ENCODE peak calls at places on chromosome 12, in six cellular contexts. N is nephron progenitor cell, W is left ventricle myocardium inferior, K is lower leg skin, M is endothelial cell of umbilical vein, R is pancreas. G is an unnamed sample.

GRCh38 chr12:42789808-42790760 is 200.5 kb upstream of the PRICKLE1 start:
- DNase-seq in N (no peak), W (no peak), K (no peak), M (peak), R (no peak), G (no peak)

GRCh38 chr12:48107252-48107613 is 1.4 kb upstream of the SENP1 start:
- DNase-seq in N (no peak), W (no peak), K (no peak), M (no peak), R (no peak), G (no peak)

GRCh38 chr12:24544368-24544767 is 404.5 kb downstream of the BCAT1 start:
- DNase-seq in N (no peak), W (no peak), K (no peak), M (no peak), R (no peak), G (no peak)

GRCh38 chr12:89117448-89118034 is 234.8 kb downstream of the DUSP6 start:
- DNase-seq in N (no peak), W (no peak), K (no peak), M (peak), R (peak), G (no peak)

GRCh38 chr12:57654042-57654441 is 21.0 kb upstream of the B4GALNT1 start:
- DNase-seq in N (no peak), W (no peak), K (no peak), M (no peak), R (no peak), G (no peak)

GRCh38 chr12:120013659-120014380 is 24.8 kb downstream of the BICDL1 start:
- DNase-seq in N (no peak), W (no peak), K (no peak), M (no peak), R (no peak), G (no peak)

GRCh38 chr12:64400041-64400440 is 4.2 kb upstream of the XPOT start:
- DNase-seq in N (no peak), W (no peak), K (peak), M (no peak), R (no peak), G (no peak)

GRCh38 chr12:115697341-115697740 is 580.2 kb downstream of the MED13L start:
- DNase-seq in N (no peak), W (no peak), K (no peak), M (no peak), R (no peak), G (no peak)

GRCh38 chr12:26691234-26691970 is 141.6 kb downstream of the ITPR2 start:
- DNase-seq in N (peak), W (no peak), K (no peak), M (peak), R (no peak), G (no peak)

GRCh38 chr12:108066583-108067234 is 62.4 kb upstream of the WSCD2 start:
- DNase-seq in N (no peak), W (no peak), K (no peak), M (no peak), R (no peak), G (no peak)

GRCh38 chr12:102010265-102010994 is 51.4 kb downstream of the WASHC3 start:
- DNase-seq in N (no peak), W (no peak), K (no peak), M (no peak), R (no peak), G (no peak)

GRCh38 chr12:6450869-6451347 is 934 bp upstream of the TAPBPL start:
- DNase-seq in N (no peak), W (no peak), K (no peak), M (no peak), R (no peak), G (no peak)

GRCh38 chr12:6141048-6141447 is 16.6 kb upstream of the VWF start:
- DNase-seq in N (no peak), W (no peak), K (peak), M (peak), R (no peak), G (no peak)

GRCh38 chr12:4194661-4195060 is 78.9 kb upstream of the CCND2 start:
- DNase-seq in N (no peak), W (no peak), K (no peak), M (no peak), R (no peak), G (no peak)

GRCh38 chr12:9702239-9702638 is 30.7 kb downstream of the CLECL1 start:
- DNase-seq in N (no peak), W (no peak), K (no peak), M (no peak), R (no peak), G (peak)

GRCh38 chr12:108312885-108313203 is 26.3 kb downstream of the CMKLR1 start:
- DNase-seq in N (no peak), W (peak), K (no peak), M (peak), R (peak), G (no peak)

GRCh38 chr12:50924131-50924438 is 28.3 kb upstream of the HIGD1C start:
- DNase-seq in N (no peak), W (no peak), K (no peak), M (no peak), R (no peak), G (no peak)

GRCh38 chr12:26874501-26875296 is 41.7 kb upstream of the ITPR2 start:
- DNase-seq in N (no peak), W (no peak), K (no peak), M (peak), R (no peak), G (no peak)

GRCh38 chr12:14930299-14930698 is 8.0 kb downstream of the ERP27 start:
- DNase-seq in N (no peak), W (no peak), K (no peak), M (peak), R (no peak), G (no peak)

GRCh38 chr12:4829793-4830162 is 79.9 kb upstream of the KCNA1 start:
- DNase-seq in N (no peak), W (no peak), K (no peak), M (no peak), R (no peak), G (no peak)

GRCh38 chr12:34300376-34301250 is 278.3 kb downstream of the ALG10 start:
- DNase-seq in N (no peak), W (no peak), K (no peak), M (no peak), R (peak), G (no peak)

GRCh38 chr12:124995200-124995961 is 1.9 kb downstream of the BRI3BP start:
- DNase-seq in N (no peak), W (no peak), K (no peak), M (no peak), R (no peak), G (no peak)

GRCh38 chr12:53973093-53974042 is at the start of gene HOXC11:
- DNase-seq in N (no peak), W (no peak), K (no peak), M (no peak), R (no peak), G (no peak)

GRCh38 chr12:108839011-108839889 is 18.1 kb downstream of the SSH1 start:
- DNase-seq in N (no peak), W (peak), K (no peak), M (peak), R (no peak), G (no peak)

GRCh38 chr12:43238281-43238680 is 313.7 kb downstream of the ADAMTS20 start:
- DNase-seq in N (no peak), W (no peak), K (no peak), M (peak), R (no peak), G (no peak)

GRCh38 chr12:79601908-79602307 is 88.9 kb downstream of the PAWR start:
- DNase-seq in N (no peak), W (no peak), K (no peak), M (no peak), R (no peak), G (no peak)

GRCh38 chr12:49232940-49233841 is 31.7 kb upstream of the TUBA1C start:
- DNase-seq in N (peak), W (peak), K (peak), M (peak), R (peak), G (no peak)

GRCh38 chr12:561116-561705 is 101.5 kb downstream of the B4GALNT3 start:
- DNase-seq in N (no peak), W (no peak), K (no peak), M (no peak), R (no peak), G (no peak)

GRCh38 chr12:632102-632696 is 31.0 kb downstream of the NINJ2 start:
- DNase-seq in N (no peak), W (no peak), K (no peak), M (peak), R (no peak), G (no peak)

GRCh38 chr12:130617219-130617618 is 98.9 kb downstream of the RIMBP2 start:
- DNase-seq in N (no peak), W (no peak), K (no peak), M (no peak), R (no peak), G (no peak)

GRCh38 chr12:128969480-128970055 is 116.3 kb downstream of the GLT1D1 start:
- DNase-seq in N (peak), W (no peak), K (no peak), M (no peak), R (peak), G (no peak)

GRCh38 chr12:118979763-118980406 is 1.5 kb upstream of the SRRM4 start:
- DNase-seq in N (peak), W (no peak), K (no peak), M (peak), R (peak), G (no peak)
- TF ChIP-seq CTCF in N (peak), W (peak), K (no peak), M (peak), R (no peak), G (no peak)

DNA sequence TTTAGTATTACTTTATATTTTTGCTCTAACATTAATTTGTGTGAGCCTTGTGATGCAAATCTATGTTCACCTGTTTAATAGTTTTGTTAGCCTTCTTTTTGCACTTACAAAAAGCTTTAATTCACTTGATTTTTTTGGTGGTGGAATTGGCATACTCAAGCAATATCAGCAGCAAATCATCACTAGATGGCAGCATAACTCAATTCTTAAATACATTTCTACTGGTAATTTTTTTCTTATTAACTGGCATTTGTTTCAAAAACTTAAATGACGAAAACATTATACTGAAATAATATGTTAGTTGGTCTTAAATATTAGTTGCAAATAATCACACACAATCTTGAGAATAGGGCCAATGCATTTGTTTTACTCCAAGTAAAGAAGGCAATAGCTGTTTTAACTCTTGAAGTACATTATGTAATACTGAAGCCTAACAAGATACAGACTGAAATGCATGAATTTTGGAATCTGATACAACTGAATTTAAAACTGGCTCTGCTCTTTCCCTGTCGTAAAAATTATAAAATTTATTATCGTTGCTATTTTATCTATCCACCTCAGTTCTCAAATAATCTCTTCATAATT is 151.5 kb downstream of the ATXN7L3B start:
- DNase-seq in N (no peak), W (no peak), K (no peak), M (peak), R (no peak), G (no peak)
- TF ChIP-seq CTCF in N (peak), W (peak), K (no peak), M (peak), R (peak), G (peak)

GRCh38 chr12:8052679-8053078 is 13.5 kb downstream of the C3AR1 start:
- DNase-seq in N (no peak), W (peak), K (no peak), M (no peak), R (no peak), G (no peak)
- TF ChIP-seq CTCF in N (no peak), W (no peak), K (no peak), M (no peak), R (no peak), G (no peak)

DNA sequence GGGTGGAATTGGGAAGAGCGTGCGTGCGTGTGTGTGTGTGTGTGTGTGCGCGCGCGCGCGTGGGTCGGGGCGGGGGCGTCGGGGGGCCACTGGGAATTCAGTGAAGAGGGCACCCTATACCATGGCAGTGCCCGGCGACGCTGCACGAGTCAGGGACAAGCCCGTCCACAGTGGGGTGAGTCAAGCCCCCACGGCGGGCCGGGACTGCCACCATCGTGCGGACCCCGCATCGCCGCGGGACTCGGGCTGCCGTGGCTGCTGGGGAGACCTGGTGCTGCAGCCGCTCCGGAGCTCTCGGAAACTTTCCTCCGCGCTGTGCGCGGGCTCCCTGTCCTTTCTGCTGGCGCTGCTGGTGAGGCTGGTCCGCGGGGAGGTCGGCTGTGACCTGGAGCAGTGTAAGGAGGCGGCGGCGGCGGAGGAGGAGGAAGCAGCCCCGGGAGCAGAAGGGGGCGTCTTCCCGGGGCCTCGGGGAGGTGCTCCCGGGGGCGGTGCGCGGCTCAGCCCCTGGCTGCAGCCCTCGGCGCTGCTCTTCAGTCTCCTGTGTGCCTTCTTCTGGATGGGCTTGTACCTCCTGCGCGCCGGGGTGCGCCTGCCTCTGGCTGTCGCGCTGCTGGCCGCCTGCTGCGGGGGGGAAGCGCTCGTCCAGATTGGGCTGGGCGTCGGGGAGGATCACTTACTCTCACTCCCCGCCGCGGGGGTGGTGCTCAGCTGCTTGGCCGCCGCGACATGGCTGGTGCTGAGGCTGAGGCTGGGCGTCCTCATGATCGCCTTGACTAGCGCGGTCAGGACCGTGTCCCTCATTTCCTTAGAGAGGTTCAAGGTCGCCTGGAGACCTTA is 1.0 kb downstream of the PDE3A start:
- DNase-seq in N (peak), W (peak), K (peak), M (peak), R (peak), G (no peak)
- TF ChIP-seq CTCF in N (no peak), W (peak), K (no peak), M (peak), R (no peak), G (no peak)

GRCh38 chr12:112468041-112468440 is 49.3 kb downstream of the PTPN11 start:
- DNase-seq in N (no peak), W (no peak), K (no peak), M (no peak), R (no peak), G (no peak)

DNA sequence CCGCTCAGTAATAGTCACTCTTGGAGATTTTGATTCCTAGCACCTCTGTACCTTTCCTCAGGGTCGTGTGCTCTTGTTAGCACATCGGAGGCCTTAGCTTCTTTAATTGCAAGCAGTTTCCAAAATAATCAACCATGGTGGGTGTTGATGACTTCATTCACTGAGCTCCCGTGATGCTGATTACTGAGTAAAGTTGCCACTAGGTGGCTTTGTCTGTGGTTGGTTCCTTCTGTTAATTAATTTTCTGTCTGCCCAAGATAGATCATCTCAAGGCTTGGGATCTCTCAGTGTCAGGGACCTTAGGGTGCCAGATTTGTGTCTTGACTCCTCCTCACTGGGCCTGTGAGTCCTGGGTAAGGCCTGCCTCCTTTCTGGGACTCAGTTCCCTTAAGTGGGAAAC is 54.3 kb downstream of the PTPN11 start:
- DNase-seq in N (no peak), W (no peak), K (no peak), M (no peak), R (no peak), G (no peak)
- TF ChIP-seq CTCF in N (no peak), W (no peak), K (no peak), M (no peak), R (no peak), G (no peak)

DNA sequence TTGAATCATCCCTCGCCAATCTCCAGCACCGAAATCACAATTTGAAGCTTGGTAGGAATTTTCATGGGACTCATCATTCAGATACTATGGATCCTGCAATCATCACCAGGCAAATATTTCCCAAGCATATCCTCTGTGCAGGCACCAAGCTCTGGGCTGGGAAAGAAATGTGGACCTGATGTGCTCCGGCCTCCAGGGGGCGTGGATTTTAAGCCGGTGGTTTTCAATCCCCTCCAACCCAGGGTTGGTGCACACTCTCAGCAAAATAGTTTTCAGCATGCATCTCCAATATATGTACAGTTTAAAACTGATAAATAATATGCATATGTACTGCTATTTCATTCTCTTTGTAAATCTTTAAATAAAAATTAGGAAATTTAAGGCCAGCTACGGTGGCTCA is 98.9 kb downstream of the RBM19 start:
- DNase-seq in N (peak), W (no peak), K (no peak), M (no peak), R (no peak), G (no peak)
- TF ChIP-seq CTCF in N (peak), W (peak), K (no peak), M (peak), R (no peak), G (no peak)

GRCh38 chr12:76083246-76083735 is 1.2 kb downstream of the NAP1L1 start:
- DNase-seq in N (no peak), W (no peak), K (no peak), M (peak), R (no peak), G (no peak)

GRCh38 chr12:76081909-76082308 is 2.6 kb downstream of the NAP1L1 start:
- DNase-seq in N (no peak), W (no peak), K (no peak), M (no peak), R (no peak), G (no peak)

GRCh38 chr12:76078748-76079147 is 5.7 kb downstream of the NAP1L1 start:
- DNase-seq in N (no peak), W (no peak), K (no peak), M (no peak), R (no peak), G (no peak)

GRCh38 chr12:76080017-76080728 is 4.3 kb downstream of the NAP1L1 start:
- DNase-seq in N (no peak), W (no peak), K (no peak), M (no peak), R (no peak), G (no peak)

GRCh38 chr12:76080729-76081415 is 3.6 kb downstream of the NAP1L1 start:
- DNase-seq in N (no peak), W (no peak), K (no peak), M (no peak), R (no peak), G (no peak)
- TF ChIP-seq CTCF in N (no peak), W (no peak), K (no peak), M (peak), R (no peak), G (no peak)

DNA sequence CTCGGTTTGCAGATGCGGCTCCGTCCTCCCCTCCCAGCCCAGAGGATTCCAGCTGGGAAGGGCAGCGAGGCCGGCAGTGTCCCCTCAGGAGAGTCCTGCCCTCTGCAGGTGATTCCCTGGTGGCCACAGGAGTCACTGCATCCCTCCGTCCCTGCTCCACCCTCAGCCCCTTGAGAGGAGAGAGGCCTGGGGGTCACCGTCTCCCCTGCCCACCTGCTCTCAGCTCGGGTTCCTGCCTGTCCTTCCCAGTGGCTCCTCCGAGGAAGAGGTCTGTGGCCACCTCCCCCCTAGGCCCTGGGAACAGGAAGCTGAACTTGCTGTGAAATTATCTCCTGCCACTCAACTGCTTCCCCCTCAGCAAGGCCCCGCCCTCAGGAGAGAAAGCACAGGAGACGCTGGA is 12.9 kb upstream of the GALNT9 start:
- DNase-seq in N (peak), W (no peak), K (no peak), M (no peak), R (no peak), G (no peak)
- TF ChIP-seq CTCF in N (peak), W (no peak), K (no peak), M (peak), R (no peak), G (peak)

DNA sequence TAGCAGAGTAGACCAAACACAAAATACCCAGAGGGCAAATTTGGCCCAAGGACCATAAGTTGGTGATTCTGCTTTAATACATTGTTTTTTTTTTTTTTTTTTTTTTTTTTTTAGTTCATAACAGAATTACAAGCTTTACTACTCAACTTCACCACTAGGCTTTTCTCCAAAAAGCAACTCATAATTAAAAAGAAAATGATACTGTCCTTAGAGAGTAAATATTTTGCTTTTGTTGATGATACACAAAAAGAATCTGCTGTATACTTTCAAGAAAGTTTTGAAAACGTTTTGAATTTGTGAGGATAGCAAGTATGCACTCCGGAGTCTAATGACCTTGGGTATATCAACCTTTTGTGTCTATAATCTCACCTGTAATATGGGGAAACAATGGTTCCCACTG is 68.9 kb upstream of the LMO3 start:
- DNase-seq in N (no peak), W (no peak), K (no peak), M (no peak), R (no peak), G (no peak)
- TF ChIP-seq CTCF in N (no peak), W (no peak), K (no peak), M (no peak), R (no peak), G (no peak)

G was measured in CD4-positive, alpha-beta T cell.